ENCODE peak calls at places on chromosome 14, in four cellular contexts. N is K562, X is H1, V is GM12878. B is an unnamed sample.

GRCh38 chr14:87081004-87081403 is 912.0 kb downstream of the GALC start:
- DNase-seq in N (no peak), X (no peak), V (no peak), B (no peak)

GRCh38 chr14:71610149-71610548 is 322.1 kb upstream of the RGS6 start:
- DNase-seq in N (no peak), X (no peak), V (no peak), B (no peak)

GRCh38 chr14:38199768-38200167 is 7.9 kb upstream of the SSTR1 start:
- DNase-seq in N (no peak), X (no peak), V (no peak), B (no peak)

GRCh38 chr14:32667287-32667686 is 271.4 kb upstream of the NPAS3 start:
- DNase-seq in N (no peak), X (no peak), V (no peak), B (no peak)

GRCh38 chr14:58861546-58861945 is 223.8 kb downstream of the DACT1 start:
- DNase-seq in N (no peak), X (no peak), V (no peak), B (no peak)

GRCh38 chr14:101708853-101709532 is 52.5 kb upstream of the PPP2R5C start:
- DNase-seq in N (no peak), X (no peak), V (no peak), B (no peak)

GRCh38 chr14:83568141-83568540 is 1961.8 kb upstream of the FLRT2 start:
- DNase-seq in N (no peak), X (no peak), V (no peak), B (no peak)

GRCh38 chr14:31877333-31877798 is 199.7 kb upstream of the ARHGAP5 start:
- DNase-seq in N (no peak), X (no peak), V (no peak), B (no peak)

GRCh38 chr14:68384335-68384734 is 408.5 kb downstream of the ZFP36L1 start:
- DNase-seq in N (no peak), X (no peak), V (no peak), B (no peak)

GRCh38 chr14:103879570-103880333 is 32.4 kb upstream of the PPP1R13B start:
- DNase-seq in N (peak; percentile 25), X (no peak), V (no peak), B (peak; percentile 51)

GRCh38 chr14:90126260-90126659 is 64.5 kb downstream of the KCNK13 start:
- DNase-seq in N (no peak), X (no peak), V (no peak), B (no peak)

GRCh38 chr14:102055181-102055901 is 31.5 kb downstream of the HSP90AA1 start:
- DNase-seq in N (no peak), X (no peak), V (no peak), B (no peak)

GRCh38 chr14:65224799-65225198 is 122.5 kb upstream of the MAX start:
- DNase-seq in N (no peak), X (no peak), V (no peak), B (no peak)

GRCh38 chr14:20035938-20036337 is at the start of gene OR4K13:
- DNase-seq in N (no peak), X (no peak), V (no peak), B (no peak)

GRCh38 chr14:84976805-84977204 is 553.1 kb upstream of the FLRT2 start:
- DNase-seq in N (no peak), X (no peak), V (no peak), B (no peak)

GRCh38 chr14:70663707-70664179 is 22.0 kb downstream of the TTC9 start:
- DNase-seq in N (no peak), X (no peak), V (peak; percentile 90), B (no peak)

GRCh38 chr14:104724981-104725771 is 1.1 kb downstream of the ADSS1 start:
- DNase-seq in N (peak; percentile 17), X (no peak), V (no peak), B (peak; percentile 84)

GRCh38 chr14:54650331-54651017 is 83.5 kb downstream of the SAMD4A start:
- DNase-seq in N (no peak), X (no peak), V (no peak), B (no peak)

GRCh38 chr14:51448831-51449665 is 202.7 kb upstream of the FRMD6 start:
- DNase-seq in N (no peak), X (no peak), V (no peak), B (peak; percentile 45)

GRCh38 chr14:57498659-57499058 is 5.0 kb upstream of the CCDC198 start:
- DNase-seq in N (no peak), X (no peak), V (no peak), B (no peak)

GRCh38 chr14:73245401-73246325 is 8.4 kb downstream of the PAPLN start:
- DNase-seq in N (peak; percentile 81), X (no peak), V (no peak), B (peak; percentile 16)

GRCh38 chr14:99732436-99733220 is 48.5 kb downstream of the CYP46A1 start:
- DNase-seq in N (no peak), X (no peak), V (no peak), B (no peak)

GRCh38 chr14:48490756-48491155 is 815.4 kb upstream of the MDGA2 start:
- DNase-seq in N (no peak), X (no peak), V (no peak), B (no peak)

GRCh38 chr14:65096323-65097089 is 5.8 kb downstream of the MAX start:
- DNase-seq in N (peak; percentile 27), X (no peak), V (no peak), B (peak; percentile 54)

GRCh38 chr14:89973234-89973823 is 17.6 kb downstream of the TDP1 start:
- DNase-seq in N (peak; percentile 44), X (no peak), V (peak; percentile 4), B (peak; percentile 69)

GRCh38 chr14:60931206-60931605 is 49.7 kb downstream of the TRMT5 start:
- DNase-seq in N (no peak), X (no peak), V (no peak), B (no peak)

GRCh38 chr14:69582207-69582606 is 7.5 kb upstream of the CCDC177 start:
- DNase-seq in N (no peak), X (no peak), V (no peak), B (no peak)

GRCh38 chr14:104686624-104687517 is 2.5 kb upstream of the INF2 start:
- DNase-seq in N (no peak), X (no peak), V (no peak), B (no peak)

GRCh38 chr14:54299393-54300363 is 97.1 kb upstream of the CDKN3 start:
- DNase-seq in N (no peak), X (no peak), V (no peak), B (peak; percentile 41)

GRCh38 chr14:24262821-24263733 is at the start of gene TGM1:
- DNase-seq in N (no peak), X (no peak), V (no peak), B (no peak)

GRCh38 chr14:105748204-105748578 is 221.8 kb downstream of the TMEM121 start:
- DNase-seq in N (no peak), X (no peak), V (no peak), B (no peak)

GRCh38 chr14:83071888-83072501 is 1538.3 kb upstream of the SEL1L start:
- DNase-seq in N (no peak), X (no peak), V (peak; percentile 11), B (no peak)

GRCh38 chr14:21525571-21525970 is 575 bp downstream of the SALL2 start:
- DNase-seq in N (peak; percentile 64), X (no peak), V (no peak), B (peak; percentile 61)

GRCh38 chr14:28055008-28055407 is 711.6 kb upstream of the FOXG1 start:
- DNase-seq in N (no peak), X (no peak), V (no peak), B (no peak)

GRCh38 chr14:28059254-28059653 is 707.3 kb upstream of the FOXG1 start:
- DNase-seq in N (no peak), X (no peak), V (no peak), B (no peak)

GRCh38 chr14:28058012-28058296 is 708.6 kb upstream of the FOXG1 start:
- DNase-seq in N (no peak), X (no peak), V (no peak), B (no peak)

GRCh38 chr14:28061006-28061405 is 705.6 kb upstream of the FOXG1 start:
- DNase-seq in N (no peak), X (no peak), V (no peak), B (no peak)

GRCh38 chr14:28057286-28058011 is 709.1 kb upstream of the FOXG1 start:
- DNase-seq in N (no peak), X (no peak), V (no peak), B (no peak)
- H2AFZ ChIP-seq in N (no peak overlapping the region), X (peak overlapping the region; percentile 59), V (no peak overlapping the region), B (peak overlapping the region; percentile 64)

GRCh38 chr14:22600027-22600426 is 1.9 kb downstream of the ABHD4 start:
- DNase-seq in N (no peak), X (no peak), V (no peak), B (no peak)
- H3K9ac ChIP-seq in N (peak overlapping the region; percentile 68), X (no peak overlapping the region), V (no peak overlapping the region), B (no peak overlapping the region)

GRCh38 chr14:75506930-75507329 is 15.3 kb upstream of the BATF start:
- DNase-seq in N (no peak), X (no peak), V (no peak), B (no peak)
- TF ChIP-seq NRF1 in N (no peak), X (no peak), V (no peak), B (no peak)

GRCh38 chr14:91810699-91811098 is 56.6 kb downstream of the TC2N start:
- DNase-seq in N (no peak), X (no peak), V (no peak), B (no peak)

GRCh38 chr14:91817566-91818325 is 49.6 kb downstream of the TC2N start:
- DNase-seq in N (no peak), X (no peak), V (peak; percentile 56), B (no peak)

DNA sequence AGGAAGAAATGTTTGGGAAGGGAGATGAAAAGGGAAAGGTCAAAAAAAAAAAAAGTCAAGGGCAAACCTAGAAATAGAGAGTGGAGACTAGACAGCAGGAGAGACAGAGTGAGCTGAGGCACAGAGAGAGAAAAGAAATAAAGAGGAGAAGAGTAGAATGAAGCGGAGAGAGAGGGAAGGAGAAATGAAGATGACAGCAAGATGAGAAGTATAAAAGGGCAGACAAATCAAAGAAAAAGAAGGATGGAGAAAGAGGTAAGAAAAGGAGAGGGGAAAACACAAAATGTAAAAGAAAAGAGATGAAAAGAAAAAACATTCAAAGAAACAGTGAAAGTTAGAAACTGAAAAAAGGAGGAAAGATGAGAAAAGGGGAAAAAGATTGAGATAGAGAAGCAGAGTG is 53.0 kb downstream of the TC2N start:
- DNase-seq in N (no peak), X (no peak), V (no peak), B (no peak)
- H2AFZ ChIP-seq in N (no peak overlapping the region), X (no peak overlapping the region), V (no peak overlapping the region), B (no peak overlapping the region)

DNA sequence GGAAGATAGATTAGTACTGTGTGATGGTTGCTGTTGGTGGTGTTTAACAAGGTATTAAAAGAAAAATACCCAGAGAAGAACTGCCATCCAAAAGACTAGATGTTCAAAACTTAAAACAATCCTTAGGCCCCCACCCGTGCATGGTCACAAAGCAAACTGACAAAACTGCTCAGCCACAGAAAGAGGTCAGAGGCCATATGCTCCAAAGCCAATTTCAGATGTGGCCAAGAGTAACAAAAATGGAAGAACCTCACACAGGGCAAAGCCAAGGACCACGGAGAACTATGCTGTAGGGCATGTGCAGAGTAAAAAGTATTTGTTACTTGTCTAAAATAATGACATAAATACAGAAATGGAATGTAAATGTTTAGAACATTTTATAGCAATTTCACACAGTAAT is 5.3 kb downstream of the TXNDC16 start:
- DNase-seq in N (no peak), X (no peak), V (no peak), B (no peak)
- H3K9ac ChIP-seq in N (peak overlapping the region; percentile 61), X (no peak overlapping the region), V (no peak overlapping the region), B (no peak overlapping the region)

B was measured in SK-N-SH.